ENCODE peak calls at places on chromosomes 4 and X, in six cellular contexts. Y is PC-3, V is GM23248, Z is MM.1S, U is PC-9, H is GM23338. E is an unnamed sample.
A peak's percentile ranks its signal among the peaks of the same experiment; 100 is the strongest.

GRCh38 chr4:103046416-103047290 is 27.1 kb upstream of the SLC9B1 start:
- DNase-seq in Y (peak; percentile 59), V (peak; percentile 60), Z (peak; percentile 56), U (peak; percentile 3), H (peak; percentile 84), E (peak; percentile 71)

GRCh38 chrX:69082055-69082752 is 83.0 kb downstream of the PJA1 start:
- DNase-seq in Y (no peak), V (no peak), Z (no peak), U (no peak), H (no peak), E (no peak)

GRCh38 chr4:186979966-186980745 is 256.5 kb upstream of the FAT1 start:
- DNase-seq in Y (no peak), V (no peak), Z (no peak), U (no peak), H (no peak), E (peak; percentile 22)

GRCh38 chr4:151371045-151371605 is 37.9 kb upstream of the FHIP1A start:
- DNase-seq in Y (no peak), V (peak; percentile 34), Z (no peak), U (no peak), H (no peak), E (no peak)

GRCh38 chr4:3527914-3528876 is 4.0 kb downstream of the LRPAP1 start:
- DNase-seq in Y (no peak), V (no peak), Z (no peak), U (no peak), H (no peak), E (no peak)

GRCh38 chr4:186258216-186258811 is 7.7 kb upstream of the F11 start:
- DNase-seq in Y (no peak), V (no peak), Z (peak; percentile 51), U (no peak), H (no peak), E (no peak)

GRCh38 chr4:180134116-180134866 is 2108.9 kb upstream of the TENM3 start:
- DNase-seq in Y (no peak), V (no peak), Z (no peak), U (peak; percentile 1), H (peak; percentile 30), E (peak; percentile 13)

GRCh38 chr4:74217365-74217764 is 59.4 kb downstream of the MTHFD2L start:
- DNase-seq in Y (peak; percentile 70), V (no peak), Z (no peak), U (no peak), H (no peak), E (no peak)

GRCh38 chrX:118824173-118824782 is 654 bp downstream of the ZCCHC12 start:
- DNase-seq in Y (no peak), V (no peak), Z (no peak), U (no peak), H (peak; percentile 47), E (peak; percentile 39)

GRCh38 chr4:183468210-183469095 is 24.0 kb downstream of the CDKN2AIP start:
- DNase-seq in Y (peak; percentile 72), V (peak; percentile 71), Z (no peak), U (no peak), H (no peak), E (no peak)

GRCh38 chr4:150181536-150181935 is 103.3 kb downstream of the DCLK2 start:
- DNase-seq in Y (no peak), V (peak; percentile 13), Z (peak; percentile 24), U (no peak), H (peak; percentile 53), E (peak; percentile 26)

GRCh38 chrX:40552768-40553167 is 28.0 kb upstream of the ATP6AP2 start:
- DNase-seq in Y (peak; percentile 34), V (peak; percentile 28), Z (no peak), U (no peak), H (no peak), E (peak; percentile 21)

GRCh38 chrX:45903781-45904201 is 641.4 kb downstream of the ZNF674 start:
- DNase-seq in Y (peak; percentile 16), V (no peak), Z (no peak), U (peak; percentile 0), H (peak; percentile 17), E (peak; percentile 33)

GRCh38 chrX:151923648-151924047 is 11.0 kb downstream of the MAGEA4 start:
- DNase-seq in Y (no peak), V (no peak), Z (no peak), U (no peak), H (no peak), E (no peak)

GRCh38 chr4:37573566-37573965 is 112.6 kb downstream of the RELL1 start:
- DNase-seq in Y (no peak), V (no peak), Z (no peak), U (no peak), H (no peak), E (no peak)

GRCh38 chrX:100615015-100615414 is 21.6 kb downstream of the TSPAN6 start:
- DNase-seq in Y (peak; percentile 78), V (peak; percentile 70), Z (peak; percentile 85), U (peak; percentile 25), H (peak; percentile 77), E (peak; percentile 49)

GRCh38 chr4:60805500-60806313 is 394.4 kb upstream of the ADGRL3 start:
- DNase-seq in Y (peak; percentile 78), V (peak; percentile 0), Z (peak; percentile 63), U (peak; percentile 3), H (peak; percentile 80), E (peak; percentile 59)

GRCh38 chr4:138259801-138260200 is 17.7 kb upstream of the SLC7A11 start:
- DNase-seq in Y (peak; percentile 65), V (peak; percentile 67), Z (no peak), U (no peak), H (no peak), E (no peak)

GRCh38 chr4:99624141-99624719 is 33.4 kb downstream of the C4orf54 start:
- DNase-seq in Y (no peak), V (no peak), Z (peak; percentile 74), U (no peak), H (peak; percentile 27), E (no peak)

GRCh38 chr4:121070696-121071639 is 1.4 kb downstream of the NDNF start:
- DNase-seq in Y (no peak), V (peak; percentile 85), Z (peak; percentile 78), U (peak; percentile 14), H (peak; percentile 80), E (peak; percentile 79)

GRCh38 chr4:120664851-120665250 is 257.7 kb downstream of the PRDM5 start:
- DNase-seq in Y (no peak), V (no peak), Z (no peak), U (no peak), H (no peak), E (no peak)

GRCh38 chr4:53987761-53988171 is 76.6 kb downstream of the CHIC2 start:
- DNase-seq in Y (peak; percentile 70), V (peak; percentile 89), Z (no peak), U (no peak), H (no peak), E (no peak)

DNA sequence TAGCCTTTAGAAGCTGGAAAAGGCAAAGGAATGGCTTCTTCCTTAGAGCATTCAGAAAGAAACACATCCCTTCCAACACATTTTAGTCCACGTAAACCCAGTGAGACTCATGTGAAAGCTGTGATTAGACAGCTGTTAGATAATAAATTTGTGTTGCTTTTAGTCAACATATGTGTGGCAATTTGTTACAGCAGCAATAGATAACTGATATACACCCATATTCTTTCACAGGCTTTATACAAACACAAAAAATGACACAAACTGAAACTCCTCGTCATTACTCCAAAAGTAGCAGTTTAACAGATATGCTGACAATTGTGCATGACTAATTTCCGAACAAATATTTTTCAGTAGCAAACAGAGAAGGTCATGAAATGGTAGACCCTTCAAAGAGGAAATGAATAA is 65.3 kb downstream of the ANTXR2 start:
- DNase-seq in Y (peak; percentile 64), V (no peak), Z (no peak), U (no peak), H (no peak), E (no peak)
- H3F3A ChIP-seq in Y (no peaks in the 10 kb centered on the region), V (peaks cover 27% of the 10 kb centered on the region), Z (no peaks in the 10 kb centered on the region), U (no peaks in the 10 kb centered on the region), H (no peaks in the 10 kb centered on the region), E (no peaks in the 10 kb centered on the region)

DNA sequence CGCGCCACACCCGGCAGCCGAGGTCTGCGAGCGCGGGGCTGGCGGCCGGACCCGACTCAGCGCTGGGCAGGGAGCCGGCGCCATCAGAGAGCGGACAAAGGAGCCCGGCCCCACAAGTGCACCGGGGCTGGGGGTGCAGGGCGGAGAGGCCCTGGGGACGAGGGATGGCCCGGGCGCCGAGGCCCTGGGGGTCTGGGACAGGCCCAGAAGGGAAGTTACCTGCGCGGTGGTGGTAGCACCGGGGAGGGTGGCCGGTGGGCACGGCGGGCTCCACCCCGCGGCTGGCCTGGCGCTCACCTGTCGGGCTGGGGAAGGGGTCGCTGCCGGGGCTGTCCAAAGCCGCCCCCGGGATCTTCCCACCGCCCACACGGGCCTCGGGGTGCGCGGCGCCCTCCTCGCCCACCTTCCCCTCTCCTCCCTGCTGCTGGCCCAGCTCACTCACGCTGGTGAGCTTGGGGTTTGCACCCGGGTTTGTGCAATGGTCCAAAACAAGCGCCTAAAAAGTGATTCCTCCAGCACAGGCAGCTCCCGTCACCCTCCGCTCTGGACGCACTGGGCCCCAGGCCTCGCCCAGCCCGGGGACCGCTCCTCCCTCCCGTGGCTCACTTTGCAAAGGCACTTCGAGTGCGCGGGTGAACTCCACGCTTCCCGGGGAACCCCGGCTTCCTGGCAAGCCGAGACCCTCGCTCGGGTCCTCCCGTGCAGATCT is at the start of gene CTPS2:
- DNase-seq in Y (peak; percentile 63), V (peak; percentile 75), Z (peak; percentile 65), U (peak; percentile 63), H (peak; percentile 58), E (peak; percentile 79)
- TF ChIP-seq EZH2 in Y (no peak), V (no peak), Z (no peak), U (no peak), H (no peak), E (peak; percentile 59)

DNA sequence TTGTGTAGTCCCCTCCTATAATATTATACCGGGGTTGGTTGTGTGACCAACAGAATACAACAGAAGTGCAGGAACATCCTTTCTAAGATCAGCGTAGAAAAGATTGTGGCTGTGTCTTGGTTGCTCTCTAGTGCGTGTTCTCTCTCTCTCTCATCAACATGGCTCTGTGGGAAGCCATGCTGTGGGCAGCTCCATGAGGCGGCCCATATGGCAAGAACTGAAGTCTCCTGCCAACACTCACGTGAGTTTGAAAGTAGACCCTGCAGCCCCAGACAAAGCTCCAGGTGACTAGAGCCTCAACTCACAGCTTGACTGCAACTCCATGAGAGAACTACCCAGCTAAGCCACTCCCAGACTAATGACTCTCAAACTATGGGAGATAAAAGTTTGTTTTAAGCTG is 118.7 kb downstream of the TSPAN5 start:
- DNase-seq in Y (no peak), V (no peak), Z (no peak), U (no peak), H (no peak), E (no peak)
- H3F3A ChIP-seq in Y (no peaks in the 10 kb centered on the region), V (peaks cover 5% of the 10 kb centered on the region), Z (no peaks in the 10 kb centered on the region), U (no peaks in the 10 kb centered on the region), H (no peaks in the 10 kb centered on the region), E (peaks cover 3% of the 10 kb centered on the region)

DNA sequence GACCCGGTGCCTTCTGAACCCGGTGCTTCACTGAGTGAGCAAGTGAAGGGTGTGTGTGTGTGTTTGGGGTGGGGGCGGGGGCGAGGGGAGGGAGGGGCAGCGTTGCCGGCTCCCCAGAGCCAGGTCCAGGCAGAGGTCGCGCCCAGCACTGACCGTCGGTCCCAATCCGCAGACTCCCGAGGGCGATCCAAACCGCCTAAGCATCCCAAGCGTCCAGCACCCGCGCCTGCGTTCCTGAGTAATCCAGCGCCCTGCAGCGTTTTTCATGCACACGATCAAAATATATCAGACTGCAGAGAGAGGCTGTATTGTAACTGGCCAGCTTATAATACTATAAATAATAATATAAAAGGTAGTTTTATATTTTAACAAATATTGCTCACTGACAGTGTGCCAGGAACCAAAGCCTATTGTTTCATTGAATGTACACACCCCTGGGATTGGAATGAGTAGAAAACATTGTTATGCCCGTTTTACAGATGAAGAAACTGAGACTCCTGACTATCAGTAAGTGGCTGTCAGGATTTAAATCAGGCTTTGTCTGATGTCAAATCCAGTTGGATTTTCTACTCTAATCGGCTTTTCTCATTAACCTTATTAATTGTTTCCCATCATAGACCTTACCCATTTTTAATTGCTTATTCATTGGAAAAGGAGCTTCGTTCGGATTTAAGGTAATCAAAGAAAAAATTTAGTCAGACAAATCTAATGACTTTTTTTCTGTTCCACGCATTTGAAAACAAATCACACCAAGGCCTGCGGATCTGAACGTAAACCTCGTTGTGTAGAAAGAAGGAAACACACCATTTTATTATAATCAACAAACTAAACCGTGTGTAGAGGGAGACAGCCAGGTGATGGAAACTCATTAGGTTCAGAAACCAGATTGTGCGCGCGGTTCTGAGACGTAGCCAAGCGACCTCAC is 4.0 kb upstream of the NKX3-2 start:
- DNase-seq in Y (peak; percentile 22), V (peak; percentile 39), Z (peak; percentile 17), U (no peak), H (peak; percentile 3), E (peak; percentile 55)
- TF ChIP-seq EZH2 in Y (no peak), V (peak; percentile 78), Z (no peak), U (no peak), H (peak; percentile 27), E (no peak)